ENCODE peak calls at places on chromosomes 2 and 18, in nine cellular contexts. One of them, this sample, is unnamed.

GRCh38 chr2:118800736-118801135 is 46.7 kb downstream of the EN1 start:
- DNase-seq in neural progenitor cell: no peak
- DNase-seq in endodermal cell: peak; percentile 28
- DNase-seq in astrocyte of the spinal cord: peak; percentile 6
- DNase-seq in colonic mucosa: no peak
- DNase-seq in CD4-positive, CD25-positive, alpha-beta regulatory T cell: no peak
- DNase-seq in heart right ventricle: no peak
- DNase-seq in SK-N-SH: no peak
- DNase-seq in CD8-positive, alpha-beta T cell: no peak
- DNase-seq in this sample: no peak

GRCh38 chr2:238896641-238897040 is 48.8 kb downstream of the TWIST2 start:
- DNase-seq in neural progenitor cell: no peak
- DNase-seq in endodermal cell: no peak
- DNase-seq in astrocyte of the spinal cord: no peak
- DNase-seq in colonic mucosa: no peak
- DNase-seq in CD4-positive, CD25-positive, alpha-beta regulatory T cell: no peak
- DNase-seq in heart right ventricle: no peak
- DNase-seq in SK-N-SH: no peak
- DNase-seq in CD8-positive, alpha-beta T cell: no peak
- DNase-seq in this sample: no peak

GRCh38 chr2:11955314-11955713 is 208.9 kb downstream of the LPIN1 start:
- DNase-seq in neural progenitor cell: no peak
- DNase-seq in endodermal cell: no peak
- DNase-seq in astrocyte of the spinal cord: no peak
- DNase-seq in colonic mucosa: no peak
- DNase-seq in CD4-positive, CD25-positive, alpha-beta regulatory T cell: no peak
- DNase-seq in heart right ventricle: no peak
- DNase-seq in SK-N-SH: no peak
- DNase-seq in CD8-positive, alpha-beta T cell: no peak
- DNase-seq in this sample: no peak

GRCh38 chr2:72973566-72974435 is 56.5 kb downstream of the EMX1 start:
- DNase-seq in neural progenitor cell: peak; percentile 89
- DNase-seq in endodermal cell: peak; percentile 92
- DNase-seq in astrocyte of the spinal cord: peak; percentile 38
- DNase-seq in colonic mucosa: peak; percentile 31
- DNase-seq in CD4-positive, CD25-positive, alpha-beta regulatory T cell: peak; percentile 50
- DNase-seq in heart right ventricle: peak; percentile 30
- DNase-seq in SK-N-SH: peak; percentile 86
- DNase-seq in CD8-positive, alpha-beta T cell: no peak
- DNase-seq in this sample: no peak

GRCh38 chr2:235195921-235196320 is 244.1 kb downstream of the SH3BP4 start:
- DNase-seq in neural progenitor cell: no peak
- DNase-seq in endodermal cell: no peak
- DNase-seq in astrocyte of the spinal cord: no peak
- DNase-seq in colonic mucosa: no peak
- DNase-seq in CD4-positive, CD25-positive, alpha-beta regulatory T cell: no peak
- DNase-seq in heart right ventricle: no peak
- DNase-seq in SK-N-SH: no peak
- DNase-seq in CD8-positive, alpha-beta T cell: no peak
- DNase-seq in this sample: no peak

GRCh38 chr2:239432174-239432573 is 31.4 kb upstream of the HDAC4 start:
- DNase-seq in neural progenitor cell: no peak
- DNase-seq in endodermal cell: no peak
- DNase-seq in astrocyte of the spinal cord: no peak
- DNase-seq in colonic mucosa: no peak
- DNase-seq in CD4-positive, CD25-positive, alpha-beta regulatory T cell: no peak
- DNase-seq in heart right ventricle: no peak
- DNase-seq in SK-N-SH: no peak
- DNase-seq in CD8-positive, alpha-beta T cell: no peak
- DNase-seq in this sample: no peak

GRCh38 chr2:239376942-239377531 is 23.8 kb downstream of the HDAC4 start:
- DNase-seq in neural progenitor cell: no peak
- DNase-seq in endodermal cell: peak; percentile 34
- DNase-seq in astrocyte of the spinal cord: no peak
- DNase-seq in colonic mucosa: no peak
- DNase-seq in CD4-positive, CD25-positive, alpha-beta regulatory T cell: no peak
- DNase-seq in heart right ventricle: no peak
- DNase-seq in SK-N-SH: no peak
- DNase-seq in CD8-positive, alpha-beta T cell: no peak
- DNase-seq in this sample: no peak

GRCh38 chr2:96404446-96405373 is 69.1 kb downstream of the NCAPH start:
- DNase-seq in neural progenitor cell: no peak
- DNase-seq in endodermal cell: no peak
- DNase-seq in astrocyte of the spinal cord: no peak
- DNase-seq in colonic mucosa: peak; percentile 57
- DNase-seq in CD4-positive, CD25-positive, alpha-beta regulatory T cell: no peak
- DNase-seq in heart right ventricle: peak; percentile 50
- DNase-seq in SK-N-SH: no peak
- DNase-seq in CD8-positive, alpha-beta T cell: no peak
- DNase-seq in this sample: no peak

GRCh38 chr18:56789004-56789888 is 138.1 kb downstream of the WDR7 start:
- DNase-seq in neural progenitor cell: peak; percentile 54
- DNase-seq in endodermal cell: peak; percentile 88
- DNase-seq in astrocyte of the spinal cord: peak; percentile 26
- DNase-seq in colonic mucosa: peak; percentile 28
- DNase-seq in CD4-positive, CD25-positive, alpha-beta regulatory T cell: peak; percentile 49
- DNase-seq in heart right ventricle: peak; percentile 70
- DNase-seq in SK-N-SH: peak; percentile 4
- DNase-seq in CD8-positive, alpha-beta T cell: no peak
- DNase-seq in this sample: no peak

GRCh38 chr2:3827673-3828575 is 124.5 kb downstream of the DCDC2C start:
- DNase-seq in neural progenitor cell: peak; percentile 44
- DNase-seq in endodermal cell: peak; percentile 66
- DNase-seq in astrocyte of the spinal cord: peak; percentile 28
- DNase-seq in colonic mucosa: no peak
- DNase-seq in CD4-positive, CD25-positive, alpha-beta regulatory T cell: peak; percentile 1
- DNase-seq in heart right ventricle: peak; percentile 9
- DNase-seq in SK-N-SH: peak; percentile 56
- DNase-seq in CD8-positive, alpha-beta T cell: no peak
- DNase-seq in this sample: no peak

GRCh38 chr18:48534364-48534763 is 4.5 kb upstream of the CTIF start:
- DNase-seq in neural progenitor cell: no peak
- DNase-seq in endodermal cell: peak; percentile 44
- DNase-seq in astrocyte of the spinal cord: peak; percentile 63
- DNase-seq in colonic mucosa: no peak
- DNase-seq in CD4-positive, CD25-positive, alpha-beta regulatory T cell: no peak
- DNase-seq in heart right ventricle: no peak
- DNase-seq in SK-N-SH: no peak
- DNase-seq in CD8-positive, alpha-beta T cell: no peak
- DNase-seq in this sample: no peak

GRCh38 chr2:208872591-208872990 is 466.0 kb downstream of the PTH2R start:
- DNase-seq in neural progenitor cell: no peak
- DNase-seq in endodermal cell: no peak
- DNase-seq in astrocyte of the spinal cord: no peak
- DNase-seq in colonic mucosa: no peak
- DNase-seq in CD4-positive, CD25-positive, alpha-beta regulatory T cell: no peak
- DNase-seq in heart right ventricle: no peak
- DNase-seq in SK-N-SH: no peak
- DNase-seq in CD8-positive, alpha-beta T cell: no peak
- DNase-seq in this sample: no peak

GRCh38 chr18:23994361-23994902 is 20.1 kb upstream of the TTC39C start:
- DNase-seq in neural progenitor cell: peak; percentile 21
- DNase-seq in endodermal cell: no peak
- DNase-seq in astrocyte of the spinal cord: peak; percentile 91
- DNase-seq in colonic mucosa: peak; percentile 41
- DNase-seq in CD4-positive, CD25-positive, alpha-beta regulatory T cell: peak; percentile 43
- DNase-seq in heart right ventricle: no peak
- DNase-seq in SK-N-SH: peak; percentile 65
- DNase-seq in CD8-positive, alpha-beta T cell: no peak
- DNase-seq in this sample: no peak

GRCh38 chr2:33526132-33526531 is 49.7 kb downstream of the RASGRP3 start:
- DNase-seq in neural progenitor cell: no peak
- DNase-seq in endodermal cell: no peak
- DNase-seq in astrocyte of the spinal cord: peak; percentile 46
- DNase-seq in colonic mucosa: no peak
- DNase-seq in CD4-positive, CD25-positive, alpha-beta regulatory T cell: peak; percentile 16
- DNase-seq in heart right ventricle: no peak
- DNase-seq in SK-N-SH: no peak
- DNase-seq in CD8-positive, alpha-beta T cell: no peak
- DNase-seq in this sample: no peak

GRCh38 chr2:71548589-71549485 is 95.5 kb downstream of the DYSF start:
- DNase-seq in neural progenitor cell: peak; percentile 80
- DNase-seq in endodermal cell: peak; percentile 93
- DNase-seq in astrocyte of the spinal cord: peak; percentile 39
- DNase-seq in colonic mucosa: peak; percentile 78
- DNase-seq in CD4-positive, CD25-positive, alpha-beta regulatory T cell: peak; percentile 60
- DNase-seq in heart right ventricle: peak; percentile 60
- DNase-seq in SK-N-SH: peak; percentile 90
- DNase-seq in CD8-positive, alpha-beta T cell: peak; percentile 38
- DNase-seq in this sample: no peak

GRCh38 chr2:174492963-174493431 is 6.2 kb upstream of the GPR155 start:
- DNase-seq in neural progenitor cell: no peak
- DNase-seq in endodermal cell: no peak
- DNase-seq in astrocyte of the spinal cord: no peak
- DNase-seq in colonic mucosa: no peak
- DNase-seq in CD4-positive, CD25-positive, alpha-beta regulatory T cell: peak; percentile 94
- DNase-seq in heart right ventricle: no peak
- DNase-seq in SK-N-SH: no peak
- DNase-seq in CD8-positive, alpha-beta T cell: peak; percentile 37
- DNase-seq in this sample: peak; percentile 91

GRCh38 chr2:155662224-155662623 is 670.3 kb downstream of the NR4A2 start:
- DNase-seq in neural progenitor cell: no peak
- DNase-seq in endodermal cell: no peak
- DNase-seq in astrocyte of the spinal cord: no peak
- DNase-seq in colonic mucosa: no peak
- DNase-seq in CD4-positive, CD25-positive, alpha-beta regulatory T cell: no peak
- DNase-seq in heart right ventricle: no peak
- DNase-seq in SK-N-SH: no peak
- DNase-seq in CD8-positive, alpha-beta T cell: no peak
- DNase-seq in this sample: no peak
- H3K4me3 ChIP-seq in neural progenitor cell: no peak overlapping the region
- H3K4me3 ChIP-seq in endodermal cell: no peak overlapping the region
- H3K4me3 ChIP-seq in astrocyte of the spinal cord: no peak overlapping the region
- H3K4me3 ChIP-seq in colonic mucosa: no peak overlapping the region
- H3K4me3 ChIP-seq in CD4-positive, CD25-positive, alpha-beta regulatory T cell: no peak overlapping the region
- H3K4me3 ChIP-seq in heart right ventricle: no peak overlapping the region
- H3K4me3 ChIP-seq in SK-N-SH: no peak overlapping the region
- H3K4me3 ChIP-seq in CD8-positive, alpha-beta T cell: no peak overlapping the region
- H3K4me3 ChIP-seq in this sample: no peak overlapping the region

DNA sequence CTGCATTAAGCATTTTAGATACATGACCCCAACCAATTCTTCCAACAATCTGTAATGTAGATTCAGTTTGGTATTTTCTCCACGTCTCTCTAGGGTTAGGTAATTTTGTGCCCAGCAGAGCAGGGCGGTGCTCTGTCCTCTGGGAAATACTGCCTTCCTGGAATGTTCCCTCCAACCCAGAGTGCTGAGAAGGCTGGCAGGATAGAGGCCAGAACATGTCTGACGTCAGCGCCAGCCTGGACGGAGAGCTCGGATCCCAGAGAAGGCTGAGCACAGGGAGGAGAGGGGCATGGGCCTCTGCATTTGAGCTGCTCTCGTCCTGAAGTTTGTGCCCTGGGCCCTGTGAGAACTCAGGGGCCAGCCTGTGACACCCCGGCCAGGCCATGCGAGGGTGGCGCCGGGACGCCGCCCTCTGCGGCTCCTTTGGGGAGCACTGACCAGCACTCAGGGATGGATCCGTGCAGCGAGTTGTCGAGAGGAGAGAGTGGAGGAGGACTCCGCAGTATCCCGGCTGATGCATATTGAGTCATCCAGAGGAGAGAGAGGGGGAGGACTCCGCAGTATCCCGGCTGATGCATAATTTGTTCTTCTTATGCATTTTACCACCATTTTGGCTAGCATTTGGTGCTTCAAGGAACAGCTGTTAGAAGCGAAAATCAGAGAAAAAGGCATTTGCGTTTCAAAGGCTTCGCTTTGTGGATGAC is 80.0 kb upstream of the PXDN start:
- DNase-seq in neural progenitor cell: no peak
- DNase-seq in endodermal cell: no peak
- DNase-seq in astrocyte of the spinal cord: no peak
- DNase-seq in colonic mucosa: no peak
- DNase-seq in CD4-positive, CD25-positive, alpha-beta regulatory T cell: no peak
- DNase-seq in heart right ventricle: no peak
- DNase-seq in SK-N-SH: no peak
- DNase-seq in CD8-positive, alpha-beta T cell: no peak
- DNase-seq in this sample: no peak
- H3K4me3 ChIP-seq in neural progenitor cell: no peak overlapping the region
- H3K4me3 ChIP-seq in endodermal cell: no peak overlapping the region
- H3K4me3 ChIP-seq in astrocyte of the spinal cord: no peak overlapping the region
- H3K4me3 ChIP-seq in colonic mucosa: no peak overlapping the region
- H3K4me3 ChIP-seq in CD4-positive, CD25-positive, alpha-beta regulatory T cell: no peak overlapping the region
- H3K4me3 ChIP-seq in heart right ventricle: no peak overlapping the region
- H3K4me3 ChIP-seq in SK-N-SH: no peak overlapping the region
- H3K4me3 ChIP-seq in CD8-positive, alpha-beta T cell: no peak overlapping the region
- H3K4me3 ChIP-seq in this sample: no peak overlapping the region

GRCh38 chr2:65369574-65369973 is 62.8 kb downstream of the SPRED2 start:
- DNase-seq in neural progenitor cell: no peak
- DNase-seq in endodermal cell: peak; percentile 23
- DNase-seq in astrocyte of the spinal cord: no peak
- DNase-seq in colonic mucosa: peak; percentile 12
- DNase-seq in CD4-positive, CD25-positive, alpha-beta regulatory T cell: no peak
- DNase-seq in heart right ventricle: no peak
- DNase-seq in SK-N-SH: no peak
- DNase-seq in CD8-positive, alpha-beta T cell: no peak
- DNase-seq in this sample: no peak
- H3K4me3 ChIP-seq in neural progenitor cell: no peak overlapping the region
- H3K4me3 ChIP-seq in endodermal cell: no peak overlapping the region
- H3K4me3 ChIP-seq in astrocyte of the spinal cord: no peak overlapping the region
- H3K4me3 ChIP-seq in colonic mucosa: no peak overlapping the region
- H3K4me3 ChIP-seq in CD4-positive, CD25-positive, alpha-beta regulatory T cell: no peak overlapping the region
- H3K4me3 ChIP-seq in heart right ventricle: no peak overlapping the region
- H3K4me3 ChIP-seq in SK-N-SH: no peak overlapping the region
- H3K4me3 ChIP-seq in CD8-positive, alpha-beta T cell: no peak overlapping the region
- H3K4me3 ChIP-seq in this sample: no peak overlapping the region

GRCh38 chr2:232479341-232480200 is 8.1 kb downstream of the ECEL1 start:
- DNase-seq in neural progenitor cell: no peak
- DNase-seq in endodermal cell: peak; percentile 65
- DNase-seq in astrocyte of the spinal cord: no peak
- DNase-seq in colonic mucosa: no peak
- DNase-seq in CD4-positive, CD25-positive, alpha-beta regulatory T cell: no peak
- DNase-seq in heart right ventricle: no peak
- DNase-seq in SK-N-SH: no peak
- DNase-seq in CD8-positive, alpha-beta T cell: no peak
- DNase-seq in this sample: no peak

GRCh38 chr2:232480201-232481190 is 7.1 kb downstream of the ECEL1 start:
- DNase-seq in neural progenitor cell: no peak
- DNase-seq in endodermal cell: peak; percentile 33
- DNase-seq in astrocyte of the spinal cord: no peak
- DNase-seq in colonic mucosa: no peak
- DNase-seq in CD4-positive, CD25-positive, alpha-beta regulatory T cell: no peak
- DNase-seq in heart right ventricle: no peak
- DNase-seq in SK-N-SH: no peak
- DNase-seq in CD8-positive, alpha-beta T cell: no peak
- DNase-seq in this sample: no peak

GRCh38 chr2:232483296-232483922 is 4.2 kb downstream of the ECEL1 start:
- DNase-seq in neural progenitor cell: no peak
- DNase-seq in endodermal cell: peak; percentile 45
- DNase-seq in astrocyte of the spinal cord: no peak
- DNase-seq in colonic mucosa: no peak
- DNase-seq in CD4-positive, CD25-positive, alpha-beta regulatory T cell: no peak
- DNase-seq in heart right ventricle: no peak
- DNase-seq in SK-N-SH: no peak
- DNase-seq in CD8-positive, alpha-beta T cell: no peak
- DNase-seq in this sample: no peak

GRCh38 chr2:232482301-232483238 is 5.1 kb downstream of the ECEL1 start:
- DNase-seq in neural progenitor cell: no peak
- DNase-seq in endodermal cell: peak; percentile 32
- DNase-seq in astrocyte of the spinal cord: no peak
- DNase-seq in colonic mucosa: no peak
- DNase-seq in CD4-positive, CD25-positive, alpha-beta regulatory T cell: no peak
- DNase-seq in heart right ventricle: no peak
- DNase-seq in SK-N-SH: no peak
- DNase-seq in CD8-positive, alpha-beta T cell: no peak
- DNase-seq in this sample: no peak

GRCh38 chr2:232481322-232482140 is 6.1 kb downstream of the ECEL1 start:
- DNase-seq in neural progenitor cell: no peak
- DNase-seq in endodermal cell: peak; percentile 36
- DNase-seq in astrocyte of the spinal cord: no peak
- DNase-seq in colonic mucosa: no peak
- DNase-seq in CD4-positive, CD25-positive, alpha-beta regulatory T cell: no peak
- DNase-seq in heart right ventricle: no peak
- DNase-seq in SK-N-SH: no peak
- DNase-seq in CD8-positive, alpha-beta T cell: no peak
- DNase-seq in this sample: no peak
- H3K4me3 ChIP-seq in neural progenitor cell: no peak overlapping the region
- H3K4me3 ChIP-seq in endodermal cell: no peak overlapping the region
- H3K4me3 ChIP-seq in astrocyte of the spinal cord: no peak overlapping the region
- H3K4me3 ChIP-seq in colonic mucosa: no peak overlapping the region
- H3K4me3 ChIP-seq in CD4-positive, CD25-positive, alpha-beta regulatory T cell: no peak overlapping the region
- H3K4me3 ChIP-seq in heart right ventricle: no peak overlapping the region
- H3K4me3 ChIP-seq in SK-N-SH: no peak overlapping the region
- H3K4me3 ChIP-seq in CD8-positive, alpha-beta T cell: no peak overlapping the region
- H3K4me3 ChIP-seq in this sample: no peak overlapping the region